ENCODE peak calls at places on chromosomes 12 and 14, in six cellular contexts. D is adrenal gland, G is tibial nerve, Q is NB4, Z is lower leg skin, T is Peyer's patch. P is an unnamed sample.

GRCh38 chr14:83172363-83172762 is 1638.7 kb upstream of the SEL1L start:
- DNase-seq in D (no peak), T (no peak), G (no peak), Q (no peak), Z (no peak), P (no peak)

GRCh38 chr12:131348226-131349010 is 362.5 kb upstream of the SFSWAP start:
- DNase-seq in Z (peak), D (no peak), Q (no peak), G (no peak), T (no peak), P (no peak)

GRCh38 chr12:132153501-132154340 is 9.5 kb downstream of the NOC4L start:
- DNase-seq in D (peak), G (no peak), Q (peak), Z (no peak), T (peak), P (peak)

GRCh38 chr14:103391048-103391447 is 5.8 kb downstream of the MARK3 start:
- DNase-seq in G (no peak), D (peak), Q (peak), Z (peak), T (peak), P (no peak)

GRCh38 chr12:43676183-43676813 is 82.3 kb downstream of the PUS7L start:
- DNase-seq in G (no peak), Z (no peak), D (peak), Q (peak), T (no peak), P (no peak)

GRCh38 chr14:100692859-100693558 is 33.7 kb upstream of the DLK1 start:
- DNase-seq in Q (peak), G (no peak), T (no peak), Z (no peak), D (peak), P (no peak)

GRCh38 chr12:89525002-89525823 is 617 bp upstream of the GALNT4 start:
- DNase-seq in G (no peak), Q (peak), T (peak), D (peak), Z (peak), P (peak)

GRCh38 chr12:31589896-31590729 is 823 bp downstream of the DENND5B start:
- DNase-seq in G (peak), Q (peak), D (peak), T (peak), Z (peak), P (peak)

GRCh38 chr12:4320287-4320858 is 640 bp upstream of the TIGAR start:
- DNase-seq in T (no peak), D (no peak), Q (no peak), G (no peak), Z (no peak), P (no peak)

GRCh38 chr12:22018860-22019259 is 27.2 kb upstream of the CMAS start:
- DNase-seq in T (no peak), Q (peak), Z (no peak), G (no peak), D (no peak), P (no peak)

DNA sequence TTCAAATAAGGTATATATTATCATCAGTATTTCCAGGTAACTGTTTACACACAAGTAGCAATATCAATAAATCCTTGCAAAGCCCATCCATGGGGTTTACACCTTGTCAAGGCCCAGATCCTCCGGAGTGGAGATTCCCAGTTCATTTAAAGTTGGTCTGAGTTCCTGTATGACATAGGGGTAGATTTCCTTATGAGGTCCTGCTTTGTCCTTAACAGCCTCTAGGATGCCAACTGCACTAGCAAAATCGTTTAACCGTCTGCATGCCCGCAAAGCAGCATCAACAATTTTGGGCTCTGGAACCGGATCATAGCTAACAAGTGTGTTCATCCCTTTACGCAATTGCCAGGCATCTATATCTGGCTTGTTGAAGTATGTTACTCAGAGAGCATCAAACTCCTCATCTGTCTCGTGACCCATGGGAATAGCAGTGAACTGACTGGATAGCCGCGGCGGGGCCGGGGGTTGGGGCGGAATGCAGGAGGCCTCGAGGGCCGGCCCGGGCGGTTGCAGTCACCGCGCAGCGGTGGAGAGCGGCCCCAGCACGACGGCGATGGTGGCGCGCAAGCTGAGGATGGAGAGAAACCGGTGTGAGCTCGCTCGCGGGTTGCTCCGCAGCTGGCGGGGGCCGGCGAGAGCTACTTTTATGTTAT is 30.6 kb upstream of the FBXO34 start:
- DNase-seq in G (no peak), Z (no peak), D (no peak), Q (no peak), T (no peak), P (no peak)
- H3K4me3 ChIP-seq in G (no peak), Z (no peak), D (no peak), Q (no peak), T (no peak), P (no peak)

GRCh38 chr12:2958432-2959193 is 584 bp upstream of the TEAD4 start:
- DNase-seq in D (peak), Z (no peak), Q (no peak), G (no peak), T (no peak), P (peak)
- TF ChIP-seq POLR2A in D (no peak), Z (no peak), Q (no peak), G (no peak), T (no peak), P (peak)

DNA sequence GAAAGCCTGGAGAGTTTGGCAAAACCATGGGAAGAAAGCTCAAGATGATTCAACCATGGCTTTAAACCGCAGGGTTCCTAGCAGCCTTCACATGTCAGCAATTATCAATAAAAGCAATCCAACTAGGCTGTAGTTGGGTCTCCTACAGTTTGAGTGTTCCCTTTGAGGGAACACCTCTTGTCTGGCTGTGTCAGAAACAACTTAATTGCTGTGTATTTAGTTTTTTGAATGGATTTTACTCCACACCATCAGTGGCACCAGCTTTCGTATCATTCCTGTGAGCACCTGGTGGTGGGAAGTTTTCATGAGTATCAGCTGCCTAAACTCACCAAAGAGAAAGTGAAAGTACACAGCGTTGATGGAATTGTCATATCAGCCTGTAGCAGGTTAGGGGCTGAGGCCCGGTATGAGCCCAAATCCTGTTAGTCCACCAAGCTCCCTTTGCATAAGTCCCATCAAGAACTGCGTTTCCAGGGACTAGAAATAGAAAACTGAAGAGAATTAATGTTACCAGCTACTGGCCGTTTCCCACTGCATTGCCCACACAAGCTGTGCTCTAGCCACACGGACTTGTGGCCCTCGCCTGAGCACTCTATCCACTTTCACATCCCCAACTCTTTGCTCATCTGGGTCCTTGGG is 10.9 kb upstream of the IL26 start:
- DNase-seq in G (no peak), T (peak), Z (no peak), D (no peak), Q (peak), P (peak)
- TF ChIP-seq CTCF in G (no peak), T (peak), Z (no peak), D (no peak), Q (no peak), P (peak)

DNA sequence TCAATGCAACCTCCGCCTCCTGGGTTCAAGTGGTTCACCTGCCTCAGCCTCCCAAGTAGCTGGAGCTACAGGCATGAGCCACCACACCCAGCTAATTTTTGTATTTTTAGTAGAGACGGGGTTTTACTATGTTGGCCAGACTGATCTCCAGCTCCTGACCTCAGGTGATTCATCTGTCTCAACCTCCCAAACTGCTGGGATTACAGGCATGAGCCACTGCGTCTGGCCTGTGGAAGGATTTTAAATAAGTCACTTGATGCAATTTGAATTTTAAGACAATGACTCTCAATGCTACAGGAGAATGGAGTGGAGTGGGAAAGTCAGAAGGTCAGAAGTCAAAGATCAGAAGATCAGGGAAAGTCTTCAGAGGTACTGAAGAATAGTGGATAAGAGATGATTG is 15.3 kb downstream of the TMEM52B start:
- DNase-seq in D (no peak), Z (no peak), Q (no peak), T (no peak), G (no peak), P (no peak)
- H3K4me3 ChIP-seq in D (no peak), Z (no peak), Q (no peak), T (no peak), G (no peak), P (no peak)